ENCODE peak calls at places on chromosomes 12 and 14, in ten cellular contexts. One of them, this sample, is unnamed. For H3K27me3, the result is how much of the 10 kb centered on the place peaks cover.

GRCh38 chr14:66395300-66395699 is 90.9 kb upstream of the CCDC196 start:
- DNase-seq in Peyer's patch: no peak
- DNase-seq in esophagus squamous epithelium: no peak
- DNase-seq in H1: no peak
- DNase-seq in uterus: no peak
- DNase-seq in upper lobe of right lung: no peak
- DNase-seq in sigmoid colon: no peak
- DNase-seq in astrocyte: no peak
- DNase-seq in tibial nerve: no peak
- DNase-seq in H9: no peak
- DNase-seq in this sample: no peak

GRCh38 chr12:130266751-130267150 is 70.9 kb upstream of the PIWIL1 start:
- DNase-seq in upper lobe of right lung: no peak
- DNase-seq in H9: peak
- DNase-seq in Peyer's patch: no peak
- DNase-seq in esophagus squamous epithelium: no peak
- DNase-seq in H1: peak
- DNase-seq in uterus: no peak
- DNase-seq in sigmoid colon: no peak
- DNase-seq in astrocyte: no peak
- DNase-seq in tibial nerve: no peak
- DNase-seq in this sample: no peak

GRCh38 chr12:92845320-92845719 is 83.8 kb downstream of the EEA1 start:
- DNase-seq in upper lobe of right lung: no peak
- DNase-seq in Peyer's patch: no peak
- DNase-seq in H9: no peak
- DNase-seq in astrocyte: no peak
- DNase-seq in uterus: no peak
- DNase-seq in esophagus squamous epithelium: no peak
- DNase-seq in sigmoid colon: no peak
- DNase-seq in H1: no peak
- DNase-seq in tibial nerve: no peak
- DNase-seq in this sample: no peak

GRCh38 chr12:108629156-108629555 is 4.5 kb downstream of the SELPLG start:
- DNase-seq in uterus: no peak
- DNase-seq in tibial nerve: no peak
- DNase-seq in upper lobe of right lung: no peak
- DNase-seq in esophagus squamous epithelium: no peak
- DNase-seq in H1: no peak
- DNase-seq in Peyer's patch: no peak
- DNase-seq in astrocyte: no peak
- DNase-seq in sigmoid colon: no peak
- DNase-seq in H9: no peak
- DNase-seq in this sample: no peak

GRCh38 chr12:66775941-66776340 is 97.1 kb upstream of the GRIP1 start:
- DNase-seq in sigmoid colon: no peak
- DNase-seq in H1: no peak
- DNase-seq in uterus: no peak
- DNase-seq in tibial nerve: no peak
- DNase-seq in esophagus squamous epithelium: no peak
- DNase-seq in astrocyte: no peak
- DNase-seq in H9: no peak
- DNase-seq in Peyer's patch: no peak
- DNase-seq in upper lobe of right lung: no peak
- DNase-seq in this sample: no peak

GRCh38 chr12:70557583-70558263 is 79.5 kb downstream of the PTPRB start:
- DNase-seq in sigmoid colon: no peak
- DNase-seq in uterus: no peak
- DNase-seq in upper lobe of right lung: no peak
- DNase-seq in tibial nerve: no peak
- DNase-seq in H9: no peak
- DNase-seq in esophagus squamous epithelium: no peak
- DNase-seq in astrocyte: no peak
- DNase-seq in Peyer's patch: no peak
- DNase-seq in H1: no peak
- DNase-seq in this sample: no peak

GRCh38 chr12:117850048-117850447 is 118.7 kb downstream of the KSR2 start:
- DNase-seq in esophagus squamous epithelium: no peak
- DNase-seq in uterus: no peak
- DNase-seq in H1: peak
- DNase-seq in sigmoid colon: no peak
- DNase-seq in Peyer's patch: peak
- DNase-seq in H9: peak
- DNase-seq in upper lobe of right lung: no peak
- DNase-seq in tibial nerve: no peak
- DNase-seq in astrocyte: peak
- DNase-seq in this sample: no peak

GRCh38 chr12:6979021-6979420 is 8.3 kb downstream of the EMG1 start:
- DNase-seq in H9: no peak
- DNase-seq in astrocyte: no peak
- DNase-seq in Peyer's patch: no peak
- DNase-seq in upper lobe of right lung: no peak
- DNase-seq in H1: no peak
- DNase-seq in tibial nerve: no peak
- DNase-seq in uterus: no peak
- DNase-seq in esophagus squamous epithelium: no peak
- DNase-seq in sigmoid colon: no peak
- DNase-seq in this sample: no peak

GRCh38 chr12:101919447-101919846 is 42.1 kb downstream of the DRAM1 start:
- DNase-seq in Peyer's patch: no peak
- DNase-seq in sigmoid colon: no peak
- DNase-seq in tibial nerve: no peak
- DNase-seq in H9: no peak
- DNase-seq in astrocyte: no peak
- DNase-seq in uterus: no peak
- DNase-seq in H1: no peak
- DNase-seq in upper lobe of right lung: no peak
- DNase-seq in esophagus squamous epithelium: no peak
- DNase-seq in this sample: no peak

GRCh38 chr12:40016960-40017359 is 88.9 kb downstream of the SLC2A13 start:
- DNase-seq in uterus: no peak
- DNase-seq in upper lobe of right lung: no peak
- DNase-seq in H1: no peak
- DNase-seq in esophagus squamous epithelium: no peak
- DNase-seq in Peyer's patch: peak
- DNase-seq in tibial nerve: no peak
- DNase-seq in H9: no peak
- DNase-seq in sigmoid colon: no peak
- DNase-seq in astrocyte: peak
- DNase-seq in this sample: no peak

GRCh38 chr12:110224379-110225304 is 56.4 kb upstream of the ATP2A2 start:
- DNase-seq in astrocyte: peak
- DNase-seq in H9: no peak
- DNase-seq in Peyer's patch: no peak
- DNase-seq in upper lobe of right lung: no peak
- DNase-seq in H1: no peak
- DNase-seq in tibial nerve: no peak
- DNase-seq in esophagus squamous epithelium: no peak
- DNase-seq in uterus: peak
- DNase-seq in sigmoid colon: peak
- DNase-seq in this sample: no peak

DNA sequence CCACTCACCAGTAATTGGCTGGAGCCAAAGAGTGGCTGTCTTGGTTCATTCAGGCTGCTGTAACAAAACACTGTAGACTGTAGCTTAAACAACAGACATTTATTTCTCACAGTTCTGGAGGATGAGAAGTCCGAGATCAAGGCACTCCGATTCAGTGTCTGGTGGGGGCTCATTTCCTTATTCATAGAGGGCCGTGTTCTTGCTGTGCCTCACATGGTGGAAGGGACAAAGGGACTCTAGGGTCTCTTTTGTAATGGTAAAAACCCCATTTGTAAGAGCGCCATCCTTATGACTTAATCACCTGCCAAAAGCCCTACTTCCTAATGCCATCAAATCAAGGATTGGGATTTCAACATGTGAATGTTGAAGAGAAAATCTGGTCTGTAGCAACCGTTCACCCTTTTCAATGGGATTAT is 34.7 kb upstream of the CDKN3 start:
- DNase-seq in esophagus squamous epithelium: no peak
- DNase-seq in uterus: no peak
- DNase-seq in Peyer's patch: no peak
- DNase-seq in astrocyte: no peak
- DNase-seq in upper lobe of right lung: no peak
- DNase-seq in H1: peak
- DNase-seq in tibial nerve: no peak
- DNase-seq in sigmoid colon: no peak
- DNase-seq in H9: peak
- DNase-seq in this sample: no peak
- H3K27me3 ChIP-seq in esophagus squamous epithelium: half or more
- H3K27me3 ChIP-seq in uterus: under half
- H3K27me3 ChIP-seq in Peyer's patch: under half
- H3K27me3 ChIP-seq in astrocyte: under half
- H3K27me3 ChIP-seq in upper lobe of right lung: under half
- H3K27me3 ChIP-seq in H1: under half
- H3K27me3 ChIP-seq in tibial nerve: under half
- H3K27me3 ChIP-seq in sigmoid colon: under half
- H3K27me3 ChIP-seq in H9: under half
- H3K27me3 ChIP-seq in this sample: under half

DNA sequence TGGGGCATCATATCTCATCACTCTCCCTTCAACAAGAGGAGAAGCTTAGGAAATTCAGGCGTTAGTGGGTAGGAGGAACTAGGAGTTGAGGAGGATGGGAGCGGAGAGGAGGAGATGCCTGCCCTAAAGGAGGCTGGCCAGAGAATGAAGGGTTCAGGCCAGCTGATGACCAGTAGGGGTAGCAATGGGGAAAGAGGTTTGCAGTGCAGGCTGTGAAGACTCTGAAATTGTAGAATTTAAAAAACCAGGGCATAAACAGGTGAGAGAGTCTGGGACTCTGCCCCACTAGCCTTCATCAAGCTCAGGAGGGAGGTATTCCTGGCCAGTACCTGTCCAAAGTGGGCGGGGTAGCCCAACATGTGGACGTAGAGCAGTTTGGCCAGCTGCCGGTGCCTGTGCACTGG is 807 bp downstream of the AP1G2 start:
- DNase-seq in tibial nerve: no peak
- DNase-seq in H1: no peak
- DNase-seq in esophagus squamous epithelium: no peak
- DNase-seq in upper lobe of right lung: no peak
- DNase-seq in H9: no peak
- DNase-seq in Peyer's patch: no peak
- DNase-seq in astrocyte: no peak
- DNase-seq in uterus: no peak
- DNase-seq in sigmoid colon: no peak
- DNase-seq in this sample: no peak
- TF ChIP-seq CTCF in tibial nerve: no peak
- TF ChIP-seq CTCF in H1: no peak
- TF ChIP-seq CTCF in esophagus squamous epithelium: no peak
- TF ChIP-seq CTCF in upper lobe of right lung: no peak
- TF ChIP-seq CTCF in H9: peak
- TF ChIP-seq CTCF in Peyer's patch: peak
- TF ChIP-seq CTCF in astrocyte: no peak
- TF ChIP-seq CTCF in uterus: no peak
- TF ChIP-seq CTCF in sigmoid colon: no peak
- TF ChIP-seq CTCF in this sample: no peak

DNA sequence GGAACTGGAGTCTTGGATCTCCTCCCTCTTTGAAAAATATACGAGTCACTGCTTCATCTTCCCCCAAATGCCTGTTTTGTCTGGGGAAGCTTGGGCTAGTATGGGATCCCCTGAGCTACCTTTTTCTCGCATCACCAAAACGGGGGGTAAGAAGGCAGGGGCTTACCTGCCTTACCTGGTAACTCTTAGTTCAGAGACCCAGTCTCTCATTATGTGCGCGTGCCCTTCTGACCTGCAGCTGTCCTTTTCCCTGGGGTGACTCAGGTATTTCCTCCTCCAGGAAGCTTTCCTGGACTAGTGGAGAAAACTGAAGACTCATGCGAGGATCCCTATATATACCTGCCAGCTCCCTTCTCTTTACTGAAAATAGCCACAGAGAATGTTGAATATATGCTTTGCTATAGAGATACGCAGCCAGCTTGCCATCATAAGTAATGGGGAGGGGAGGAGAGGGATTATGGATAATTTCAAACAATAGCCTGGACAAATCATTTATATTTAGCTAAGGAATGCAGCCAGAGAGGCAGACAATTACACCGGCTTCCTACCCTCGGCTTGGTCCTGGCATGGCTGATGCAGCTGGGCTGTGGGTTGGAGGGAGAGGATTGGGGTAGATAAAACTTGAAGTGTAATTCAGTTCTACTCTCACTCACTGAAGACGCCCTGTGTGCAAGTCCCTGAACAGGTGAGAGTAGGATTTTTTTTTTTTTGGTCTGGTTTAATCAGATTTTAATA is 1.1 kb downstream of the TSPAN9 start:
- DNase-seq in H1: no peak
- DNase-seq in Peyer's patch: no peak
- DNase-seq in uterus: no peak
- DNase-seq in astrocyte: no peak
- DNase-seq in H9: peak
- DNase-seq in sigmoid colon: no peak
- DNase-seq in tibial nerve: no peak
- DNase-seq in upper lobe of right lung: no peak
- DNase-seq in esophagus squamous epithelium: no peak
- DNase-seq in this sample: no peak
- H3K27ac ChIP-seq in H1: no peak
- H3K27ac ChIP-seq in Peyer's patch: no peak
- H3K27ac ChIP-seq in uterus: peak
- H3K27ac ChIP-seq in astrocyte: no peak
- H3K27ac ChIP-seq in H9: no peak
- H3K27ac ChIP-seq in sigmoid colon: peak
- H3K27ac ChIP-seq in tibial nerve: peak
- H3K27ac ChIP-seq in upper lobe of right lung: peak
- H3K27ac ChIP-seq in esophagus squamous epithelium: peak
- H3K27ac ChIP-seq in this sample: no peak

GRCh38 chr14:102029956-102030355 is 56.9 kb downstream of the HSP90AA1 start:
- DNase-seq in uterus: no peak
- DNase-seq in astrocyte: peak
- DNase-seq in esophagus squamous epithelium: no peak
- DNase-seq in upper lobe of right lung: no peak
- DNase-seq in sigmoid colon: no peak
- DNase-seq in tibial nerve: no peak
- DNase-seq in H1: no peak
- DNase-seq in H9: no peak
- DNase-seq in Peyer's patch: no peak
- DNase-seq in this sample: no peak

GRCh38 chr14:102028733-102029132 is 58.1 kb downstream of the HSP90AA1 start:
- DNase-seq in Peyer's patch: no peak
- DNase-seq in uterus: no peak
- DNase-seq in astrocyte: peak
- DNase-seq in esophagus squamous epithelium: no peak
- DNase-seq in upper lobe of right lung: no peak
- DNase-seq in tibial nerve: no peak
- DNase-seq in H1: no peak
- DNase-seq in H9: no peak
- DNase-seq in sigmoid colon: no peak
- DNase-seq in this sample: no peak

GRCh38 chr14:102035914-102036313 is 50.9 kb downstream of the HSP90AA1 start:
- DNase-seq in sigmoid colon: no peak
- DNase-seq in Peyer's patch: no peak
- DNase-seq in H1: no peak
- DNase-seq in tibial nerve: no peak
- DNase-seq in upper lobe of right lung: no peak
- DNase-seq in esophagus squamous epithelium: no peak
- DNase-seq in astrocyte: no peak
- DNase-seq in uterus: no peak
- DNase-seq in H9: no peak
- DNase-seq in this sample: no peak

GRCh38 chr14:102034301-102034700 is 52.5 kb downstream of the HSP90AA1 start:
- DNase-seq in H9: no peak
- DNase-seq in H1: no peak
- DNase-seq in tibial nerve: no peak
- DNase-seq in esophagus squamous epithelium: no peak
- DNase-seq in upper lobe of right lung: no peak
- DNase-seq in sigmoid colon: no peak
- DNase-seq in uterus: no peak
- DNase-seq in astrocyte: no peak
- DNase-seq in Peyer's patch: no peak
- DNase-seq in this sample: no peak

GRCh38 chr14:102033241-102033640 is 53.6 kb downstream of the HSP90AA1 start:
- DNase-seq in astrocyte: no peak
- DNase-seq in upper lobe of right lung: no peak
- DNase-seq in tibial nerve: no peak
- DNase-seq in esophagus squamous epithelium: no peak
- DNase-seq in H9: no peak
- DNase-seq in uterus: no peak
- DNase-seq in sigmoid colon: no peak
- DNase-seq in H1: no peak
- DNase-seq in Peyer's patch: no peak
- DNase-seq in this sample: no peak
- H3K27me3 ChIP-seq in astrocyte: under half
- H3K27me3 ChIP-seq in upper lobe of right lung: under half
- H3K27me3 ChIP-seq in tibial nerve: under half
- H3K27me3 ChIP-seq in esophagus squamous epithelium: under half
- H3K27me3 ChIP-seq in H9: under half
- H3K27me3 ChIP-seq in uterus: under half
- H3K27me3 ChIP-seq in sigmoid colon: under half
- H3K27me3 ChIP-seq in H1: under half
- H3K27me3 ChIP-seq in Peyer's patch: under half
- H3K27me3 ChIP-seq in this sample: under half

This sample was measured in CD4-positive, alpha-beta T cell.